ENCODE peak calls at places on chromosomes 6 and 20, in four cellular contexts. X, Y, Z and V are unnamed samples.

GRCh38 chr6:89483111-89483720 is 50.3 kb downstream of the ANKRD6 start:
- DNase-seq in Z (no peak), Y (no peak), X (no peak), V (peak)

GRCh38 chr20:45336530-45337366 is 11.5 kb downstream of the SDC4 start:
- DNase-seq in Z (no peak), X (peak), Y (peak), V (no peak)

GRCh38 chr6:33443025-33443424 is 11.4 kb upstream of the ZBTB9 start:
- DNase-seq in X (no peak), Y (no peak), Z (no peak), V (no peak)

GRCh38 chr20:37209661-37210314 is 30.4 kb upstream of the MROH8 start:
- DNase-seq in Z (no peak), Y (no peak), X (no peak), V (no peak)

GRCh38 chr6:143980921-143981320 is 27.1 kb downstream of the PLAGL1 start:
- DNase-seq in X (no peak), Z (no peak), Y (no peak), V (no peak)

GRCh38 chr6:16352258-16352635 is 113.9 kb downstream of the GMPR start:
- DNase-seq in Y (peak), Z (no peak), X (no peak), V (no peak)

GRCh38 chr6:14716499-14717146 is 529.2 kb upstream of the JARID2 start:
- DNase-seq in Y (no peak), X (no peak), Z (no peak), V (no peak)

GRCh38 chr6:137661601-137662000 is 167.4 kb upstream of the OLIG3 start:
- DNase-seq in Z (no peak), Y (peak), X (no peak), V (no peak)

GRCh38 chr6:24768361-24768760 is 6.4 kb upstream of the GMNN start:
- DNase-seq in Z (no peak), X (no peak), Y (no peak), V (no peak)

GRCh38 chr20:41454250-41454649 is 87.6 kb upstream of the EMILIN3 start:
- DNase-seq in X (no peak), Z (no peak), Y (no peak), V (no peak)

GRCh38 chr6:154164397-154164796 is 125.4 kb downstream of the OPRM1 start:
- DNase-seq in X (peak), Y (no peak), Z (no peak), V (no peak)

GRCh38 chr6:104689551-104690205 is 170.0 kb downstream of the HACE1 start:
- DNase-seq in Y (peak), Z (peak), X (no peak), V (no peak)

GRCh38 chr6:153231048-153231635 is 100.1 kb upstream of the RGS17 start:
- DNase-seq in X (peak), Y (peak), Z (peak), V (peak)

GRCh38 chr20:48025061-48025515 is 239.8 kb upstream of the SULF2 start:
- DNase-seq in X (peak), Z (no peak), Y (peak), V (no peak)

GRCh38 chr6:75244063-75244575 is 518 bp upstream of the COX7A2 start:
- DNase-seq in Y (peak), Z (no peak), X (no peak), V (no peak)

GRCh38 chr20:46150982-46151381 is 32.9 kb downstream of the CD40 start:
- DNase-seq in Y (no peak), X (no peak), Z (no peak), V (no peak)

GRCh38 chr20:17622086-17622850 is 52.4 kb downstream of the DSTN start:
- DNase-seq in X (no peak), Z (no peak), Y (no peak), V (no peak)

GRCh38 chr20:51382986-51383821 is 159.3 kb downstream of the NFATC2 start:
- DNase-seq in Y (peak), Z (no peak), X (no peak), V (no peak)